ENCODE peak calls at places on chromosomes 3 and 15, in five cellular contexts. J is HepG2, E is K562, G is GM12878, C is H1. Z is an unnamed sample.

GRCh38 chr15:62901916-62902554 is 140.5 kb upstream of the TPM1 start:
- DNase-seq in E (no peak), C (no peak), G (no peak), J (no peak), Z (no peak)

GRCh38 chr15:75904241-75904631 is 558 bp downstream of the FBXO22 start:
- DNase-seq in C (no peak), J (peak), G (no peak), E (no peak), Z (no peak)

GRCh38 chr3:165336786-165337185 is 140.6 kb upstream of the SLITRK3 start:
- DNase-seq in C (no peak), E (no peak), G (no peak), J (no peak), Z (no peak)

GRCh38 chr3:189458536-189458935 is 172.7 kb upstream of the TP63 start:
- DNase-seq in G (no peak), C (no peak), E (no peak), J (no peak), Z (no peak)

GRCh38 chr3:53739926-53740325 is 106.3 kb downstream of the CHDH start:
- DNase-seq in G (no peak), E (no peak), J (no peak), C (no peak), Z (no peak)

GRCh38 chr3:174342941-174343431 is 516.1 kb upstream of the NAALADL2 start:
- DNase-seq in E (no peak), G (no peak), C (no peak), J (no peak), Z (no peak)

GRCh38 chr3:37907906-37908305 is 46.2 kb downstream of the CTDSPL start:
- DNase-seq in C (no peak), J (peak), E (no peak), G (peak), Z (no peak)

GRCh38 chr15:77456746-77457618 is 36.3 kb downstream of the HMG20A start:
- DNase-seq in C (no peak), G (no peak), J (no peak), E (no peak), Z (no peak)

GRCh38 chr3:53030864-53031445 is 14.9 kb downstream of the SFMBT1 start:
- DNase-seq in C (no peak), G (no peak), J (no peak), E (no peak), Z (no peak)

GRCh38 chr15:31584195-31584594 is 257.6 kb downstream of the KLF13 start:
- DNase-seq in G (no peak), J (no peak), C (no peak), E (no peak), Z (no peak)

GRCh38 chr15:99085413-99086326 is 19.2 kb upstream of the SYNM start:
- DNase-seq in J (no peak), E (no peak), G (no peak), C (no peak), Z (no peak)

GRCh38 chr15:82950746-82951370 is 1.7 kb downstream of the HOMER2 start:
- DNase-seq in G (no peak), J (peak), E (no peak), C (no peak), Z (no peak)

DNA sequence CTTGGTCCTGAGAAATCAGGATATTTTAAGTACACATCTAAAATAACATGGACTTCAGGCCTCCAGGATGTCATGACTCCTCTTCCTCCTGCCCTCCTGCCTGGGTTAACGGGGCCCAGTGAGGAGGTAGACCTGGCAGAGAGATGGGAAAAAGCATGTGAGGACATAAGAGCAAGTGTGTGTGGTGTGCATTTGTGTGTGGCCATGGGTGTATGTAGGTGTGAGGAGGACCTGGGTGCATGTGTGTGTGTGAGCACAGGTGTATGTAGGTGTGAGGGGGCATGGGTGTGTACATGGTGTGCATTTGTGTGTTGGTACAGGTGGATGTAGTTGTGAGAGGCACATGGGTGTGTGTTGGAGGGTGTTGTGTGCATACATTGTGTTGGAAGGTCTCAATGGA is 105.4 kb downstream of the EPHB1 start:
- DNase-seq in G (no peak), J (no peak), E (no peak), C (no peak), Z (no peak)
- TF ChIP-seq SIN3A in G (no peak), J (no peak), E (no peak), C (no peak), Z (no peak)

GRCh38 chr15:48032911-48033310 is 87.9 kb upstream of the SLC24A5 start:
- DNase-seq in J (no peak), C (no peak), E (no peak), G (no peak), Z (no peak)

GRCh38 chr15:48029656-48030055 is 91.1 kb upstream of the SLC24A5 start:
- DNase-seq in E (no peak), G (no peak), C (no peak), J (no peak), Z (no peak)

GRCh38 chr15:48031973-48032372 is 88.8 kb upstream of the SLC24A5 start:
- DNase-seq in G (no peak), C (no peak), J (no peak), E (no peak), Z (no peak)

GRCh38 chr15:48028712-48029111 is 92.1 kb upstream of the SLC24A5 start:
- DNase-seq in E (no peak), G (no peak), C (no peak), J (no peak), Z (no peak)

DNA sequence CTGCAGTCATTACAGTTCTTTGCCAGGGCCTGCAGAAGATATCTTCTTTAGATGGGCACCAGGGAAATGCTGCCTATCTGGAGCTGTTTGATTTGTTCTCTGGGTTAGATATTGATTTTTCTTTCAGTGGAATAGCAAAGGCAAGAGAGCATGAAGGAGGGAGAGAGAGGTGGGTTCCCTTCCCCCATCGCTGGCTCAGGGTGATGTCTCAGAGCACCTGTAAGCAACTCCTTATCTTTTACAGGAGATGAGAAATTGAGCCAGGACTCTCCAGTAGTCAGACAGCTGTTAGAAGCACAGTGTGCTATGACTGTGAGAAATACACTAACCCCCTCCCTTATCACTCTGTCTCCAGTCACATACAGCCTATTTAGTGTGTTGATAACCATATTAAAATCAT is 89.3 kb upstream of the SLC24A5 start:
- DNase-seq in J (no peak), G (no peak), E (no peak), C (no peak), Z (no peak)
- TF ChIP-seq SRF in J (no peak), G (no peak), E (no peak), C (no peak), Z (no peak)

GRCh38 chr15:67100808-67101581 is 35.6 kb downstream of the SMAD3 start:
- DNase-seq in E (no peak), G (peak), C (no peak), J (no peak), Z (no peak)
- H3K27ac ChIP-seq in E (no peak), G (peak), C (no peak), J (no peak), Z (no peak)

GRCh38 chr3:106619-107018 is 89.9 kb upstream of the CHL1 start:
- DNase-seq in C (no peak), E (no peak), J (no peak), G (no peak), Z (no peak)
- TF ChIP-seq SIN3A in C (no peak), E (no peak), J (no peak), G (no peak), Z (no peak)